ENCODE peak calls at places on chromosomes 16 and 17, in nine cellular contexts. X is adrenal gland, A is heart right ventricle, O is neural progenitor cell, Z is fibroblast of the aortic adventitia, R is left lung, G is GM13977, J is brain microvascular endothelial cell, N is glutamatergic neuron. T is an unnamed sample.

GRCh38 chr16:57252148-57252721 is 7.2 kb downstream of the ARL2BP start:
- DNase-seq in G (no peak), O (no peak), Z (no peak), R (peak; percentile 75), X (no peak), A (no peak), J (no peak), N (no peak), T (no peak)

GRCh38 chr16:89292443-89293078 is 75.1 kb downstream of the ZNF778 start:
- DNase-seq in R (no peak), O (no peak), G (no peak), N (no peak), J (no peak), Z (no peak), X (no peak), A (no peak), T (no peak)

GRCh38 chr17:55238931-55239297 is 25.8 kb upstream of the HLF start:
- DNase-seq in J (no peak), Z (no peak), A (peak; percentile 11), N (peak; percentile 25), X (peak; percentile 25), O (peak; percentile 42), G (peak; percentile 38), R (no peak), T (no peak)

GRCh38 chr17:76709077-76709950 is 1.5 kb downstream of the MXRA7 start:
- DNase-seq in A (peak; percentile 91), O (peak; percentile 71), J (peak; percentile 97), N (peak; percentile 77), G (no peak), Z (peak; percentile 98), X (peak; percentile 80), R (peak; percentile 79), T (no peak)

GRCh38 chr17:50562266-50563094 is 2.0 kb downstream of the CACNA1G start:
- DNase-seq in R (no peak), J (no peak), G (no peak), A (no peak), O (no peak), N (no peak), X (no peak), Z (no peak), T (no peak)

GRCh38 chr16:67481561-67482259 is 753 bp upstream of the ATP6V0D1 start:
- DNase-seq in A (peak; percentile 52), Z (peak; percentile 67), J (no peak), O (no peak), X (peak; percentile 65), N (no peak), R (peak; percentile 51), G (no peak), T (no peak)

GRCh38 chr16:75343311-75343710 is 90.0 kb downstream of the CFDP1 start:
- DNase-seq in Z (no peak), R (no peak), J (no peak), O (no peak), G (no peak), A (no peak), N (no peak), X (no peak), T (no peak)

GRCh38 chr17:65698381-65699061 is 137.1 kb upstream of the AXIN2 start:
- DNase-seq in G (no peak), J (peak; percentile 82), O (peak; percentile 46), A (no peak), X (no peak), Z (peak; percentile 92), R (no peak), N (no peak), T (no peak)

GRCh38 chr16:24216961-24217360 is 39.2 kb upstream of the CACNG3 start:
- DNase-seq in O (no peak), A (no peak), G (no peak), N (no peak), J (no peak), X (no peak), Z (no peak), R (no peak), T (no peak)

GRCh38 chr17:78137392-78138203 is 7.0 kb downstream of the TMC8 start:
- DNase-seq in R (no peak), N (no peak), X (no peak), G (no peak), A (no peak), Z (no peak), J (no peak), O (no peak), T (no peak)

GRCh38 chr16:569445-570254 is at the start of gene PIGQ:
- DNase-seq in R (peak; percentile 56), J (no peak), X (peak; percentile 87), O (peak; percentile 90), Z (peak; percentile 57), G (peak; percentile 95), A (peak; percentile 73), N (peak; percentile 75), T (no peak)

DNA sequence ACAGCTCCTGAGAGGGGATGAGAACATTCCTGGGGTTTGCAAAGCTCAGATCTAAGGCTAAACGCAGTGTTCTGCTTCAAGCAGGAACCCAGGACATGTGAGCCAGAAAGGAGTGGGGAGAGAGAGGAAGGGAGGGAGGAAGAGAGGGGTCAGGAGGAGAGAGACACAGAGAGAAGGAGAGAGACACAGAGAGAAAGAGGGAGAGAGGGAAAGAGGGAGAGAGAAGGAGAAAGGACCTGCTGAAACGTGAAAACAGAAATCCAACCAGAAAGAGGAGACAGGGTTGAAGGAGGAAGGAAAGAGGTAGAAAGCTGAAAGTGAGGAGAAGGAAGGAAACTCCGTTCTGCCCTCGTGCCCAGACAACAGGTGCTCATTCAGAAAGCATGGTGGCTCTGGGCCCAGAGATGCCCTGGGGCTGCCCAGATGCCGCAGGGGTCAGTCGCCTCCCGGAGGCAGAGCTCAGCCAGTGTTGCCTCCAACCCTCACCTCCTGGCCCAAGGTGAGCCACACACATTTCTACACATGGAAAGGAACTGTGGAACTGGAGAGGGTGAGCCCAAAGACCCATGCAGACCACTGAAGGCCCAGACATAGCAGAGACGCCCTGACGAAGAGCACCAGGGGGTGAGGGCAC is 49.0 kb upstream of the ENPP7 start:
- DNase-seq in G (no peak), X (no peak), O (no peak), J (no peak), R (no peak), Z (no peak), N (no peak), A (no peak), T (no peak)
- TF ChIP-seq CTCF in G (no peak), X (no peak), O (no peak), J (no peak), R (no peak), Z (no peak), N (no peak), A (no peak), T (no peak)

GRCh38 chr17:2904135-2904534 is 107.9 kb downstream of the RAP1GAP2 start:
- DNase-seq in G (no peak), Z (no peak), X (no peak), J (peak; percentile 6), O (peak; percentile 56), A (peak; percentile 75), N (peak; percentile 64), R (peak; percentile 40), T (no peak)
- TF ChIP-seq CTCF in G (no peak), Z (no peak), X (no peak), J (no peak), O (no peak), A (no peak), N (no peak), R (no peak), T (no peak)

GRCh38 chr17:73783382-73783766 is 139.1 kb upstream of the SDK2 start:
- DNase-seq in R (no peak), G (no peak), O (no peak), N (no peak), J (no peak), A (no peak), Z (no peak), X (no peak), T (no peak)

GRCh38 chr17:73784015-73784603 is 139.9 kb upstream of the SDK2 start:
- DNase-seq in Z (no peak), N (no peak), G (no peak), J (no peak), A (no peak), O (no peak), X (no peak), R (no peak), T (no peak)

GRCh38 chr17:73787036-73787720 is 142.9 kb upstream of the SDK2 start:
- DNase-seq in R (no peak), J (no peak), N (no peak), Z (no peak), X (no peak), O (peak; percentile 87), G (no peak), A (no peak), T (no peak)

GRCh38 chr17:73786286-73786743 is 142.1 kb upstream of the SDK2 start:
- DNase-seq in Z (no peak), A (no peak), N (peak; percentile 61), J (no peak), R (no peak), X (no peak), G (no peak), O (peak; percentile 89), T (no peak)

DNA sequence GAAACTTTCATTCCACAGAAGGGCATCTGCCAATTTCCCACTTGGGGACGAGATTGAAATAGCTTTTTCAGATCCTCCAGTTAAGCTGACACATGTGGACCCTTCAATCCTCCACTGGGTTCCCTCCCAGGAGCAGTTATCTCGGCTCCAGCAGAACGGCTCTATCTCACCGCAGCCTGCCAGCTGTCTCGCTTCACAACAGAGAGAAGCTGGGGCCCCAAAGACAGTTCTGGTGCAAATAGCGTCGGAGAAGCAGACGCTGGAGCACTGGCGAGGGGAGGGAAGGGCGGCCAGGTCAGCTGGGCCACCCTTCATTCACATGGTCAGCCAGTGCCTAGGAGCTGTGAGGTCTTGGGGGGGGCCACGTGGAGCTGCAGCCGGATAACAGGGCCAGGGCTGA is 141.2 kb upstream of the SDK2 start:
- DNase-seq in R (no peak), Z (no peak), O (peak; percentile 32), J (no peak), X (no peak), N (no peak), A (no peak), G (no peak), T (no peak)
- TF ChIP-seq CTCF in R (no peak), Z (no peak), O (no peak), J (no peak), X (no peak), N (no peak), A (no peak), G (no peak), T (no peak)

DNA sequence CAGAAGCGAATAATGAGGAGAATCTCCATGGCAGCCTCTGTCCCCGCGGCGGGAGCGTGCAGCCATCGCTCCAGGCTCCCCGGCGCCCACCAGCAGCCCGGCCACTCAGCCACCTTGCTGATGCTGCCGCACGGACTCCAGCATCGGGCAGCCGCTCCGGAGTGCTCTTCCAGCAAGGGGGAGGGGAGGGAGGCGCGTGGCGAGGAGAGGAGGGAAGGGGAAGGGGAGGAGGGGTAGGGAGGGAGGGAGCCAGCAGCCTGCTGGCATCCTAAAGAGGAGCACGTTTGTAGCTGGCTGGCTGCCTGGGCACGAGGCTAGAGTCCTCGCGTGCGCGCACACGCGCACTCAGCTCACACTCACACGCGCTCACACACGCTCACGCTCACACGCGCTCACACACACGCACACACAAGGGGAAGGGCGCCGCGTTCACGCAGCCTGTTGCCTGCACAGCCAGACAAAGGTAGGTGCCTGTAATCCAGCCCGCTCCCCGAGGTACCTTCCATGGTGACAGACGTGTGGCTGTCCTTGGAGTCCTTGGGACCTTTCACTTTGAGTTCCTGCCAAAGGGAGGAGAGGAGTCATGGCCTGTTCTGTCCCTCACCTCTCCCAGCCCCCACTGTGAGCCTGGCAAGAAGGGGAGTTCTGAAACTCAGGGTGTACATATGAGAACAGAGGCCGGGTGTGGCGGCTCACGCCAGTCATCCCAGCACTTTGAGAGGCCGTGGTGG is 82.1 kb downstream of the TIMM22 start:
- DNase-seq in R (no peak), Z (no peak), J (no peak), O (peak; percentile 57), A (peak; percentile 62), X (peak; percentile 83), N (peak; percentile 72), G (no peak), T (no peak)
- TF ChIP-seq CTCF in R (no peak), Z (no peak), J (no peak), O (no peak), A (no peak), X (no peak), N (no peak), G (no peak), T (no peak)